ENCODE peak calls at places on chromosome 15, in five cellular contexts. E is vagina, G is AG04450, R is lung, C is osteoblast. O is an unnamed sample.

GRCh38 chr15:37695719-37696118 is 238.7 kb upstream of the TMCO5A start:
- DNase-seq in C (no peak), R (no peak), E (no peak), G (no peak), O (no peak)

GRCh38 chr15:74543583-74543982 is 2.6 kb downstream of the ARID3B start:
- DNase-seq in R (no peak), E (no peak), G (no peak), C (no peak), O (no peak)

GRCh38 chr15:38691951-38692788 is 127.6 kb upstream of the RASGRP1 start:
- DNase-seq in G (no peak), E (no peak), R (no peak), C (no peak), O (no peak)

GRCh38 chr15:34336333-34336732 is 1.2 kb downstream of the SLC12A6 start:
- DNase-seq in E (no peak), G (no peak), R (no peak), C (peak), O (no peak)

GRCh38 chr15:92580021-92580420 is 75.6 kb downstream of the FAM174B start:
- DNase-seq in E (peak), R (no peak), G (no peak), C (no peak), O (no peak)

GRCh38 chr15:99732268-99732641 is 982 bp downstream of the LYSMD4 start:
- DNase-seq in C (peak), E (no peak), R (no peak), G (no peak), O (no peak)

GRCh38 chr15:70650567-70650966 is 112.8 kb downstream of the UACA start:
- DNase-seq in R (no peak), G (no peak), E (no peak), C (no peak), O (no peak)

GRCh38 chr15:89171136-89172072 is 50.0 kb downstream of the RLBP1 start:
- DNase-seq in C (peak), G (no peak), R (peak), E (no peak), O (peak)

GRCh38 chr15:31083394-31083790 is 18.1 kb downstream of the TRPM1 start:
- DNase-seq in E (no peak), R (no peak), G (no peak), C (no peak), O (peak)

GRCh38 chr15:47933865-47934264 is 186.9 kb upstream of the SLC24A5 start:
- DNase-seq in C (no peak), R (no peak), E (no peak), G (no peak), O (no peak)

GRCh38 chr15:61186905-61187865 is 41.9 kb downstream of the RORA start:
- DNase-seq in E (no peak), G (no peak), C (no peak), R (peak), O (no peak)

GRCh38 chr15:78088773-78089080 is 3.6 kb upstream of the SH2D7 start:
- DNase-seq in E (no peak), G (no peak), R (no peak), C (no peak), O (peak)

GRCh38 chr15:79071901-79072300 is 18.7 kb downstream of the RASGRF1 start:
- DNase-seq in G (no peak), R (no peak), C (no peak), E (no peak), O (no peak)

GRCh38 chr15:71112429-71112828 is 2.8 kb upstream of the THSD4 start:
- DNase-seq in E (no peak), R (no peak), C (no peak), G (no peak), O (no peak)

GRCh38 chr15:63392355-63393009 is 10.8 kb upstream of the CA12 start:
- DNase-seq in R (no peak), G (no peak), C (peak), E (no peak), O (peak)

GRCh38 chr15:74954515-74954914 is 2.1 kb downstream of the RPP25 start:
- DNase-seq in R (no peak), E (no peak), C (peak), G (peak), O (no peak)

GRCh38 chr15:74209997-74210573 is 7.5 kb upstream of the STRA6 start:
- DNase-seq in E (no peak), R (no peak), C (peak), G (no peak), O (no peak)

GRCh38 chr15:62212746-62213145 is 47.7 kb upstream of the C2CD4B start:
- DNase-seq in G (no peak), C (no peak), E (no peak), R (no peak), O (no peak)

GRCh38 chr15:71685420-71685993 is 124.8 kb upstream of the NR2E3 start:
- DNase-seq in R (no peak), G (no peak), E (no peak), C (no peak), O (no peak)

GRCh38 chr15:40112789-40113188 is 4.1 kb upstream of the BMF start:
- DNase-seq in G (no peak), C (peak), E (no peak), R (no peak), O (no peak)

GRCh38 chr15:69304176-69304533 is 5.4 kb downstream of the PAQR5 start:
- DNase-seq in G (peak), C (peak), R (no peak), E (no peak), O (no peak)

GRCh38 chr15:57922780-57923179 is 142.7 kb downstream of the ALDH1A2 start:
- DNase-seq in C (no peak), E (no peak), R (peak), G (no peak), O (peak)

GRCh38 chr15:95869920-95870319 is 460.6 kb upstream of the NR2F2 start:
- DNase-seq in G (no peak), C (no peak), R (no peak), E (no peak), O (no peak)

GRCh38 chr15:44788748-44789147 is 52.4 kb downstream of the TRIM69 start:
- DNase-seq in E (no peak), R (no peak), C (no peak), G (no peak), O (no peak)

GRCh38 chr15:59746777-59747176 is 57.7 kb upstream of the BNIP2 start:
- DNase-seq in C (no peak), G (no peak), E (no peak), R (no peak), O (no peak)

GRCh38 chr15:65092911-65093792 is 16.6 kb downstream of the KBTBD13 start:
- DNase-seq in C (peak), E (no peak), R (no peak), G (no peak), O (no peak)

GRCh38 chr15:41429003-41429890 is 12.4 kb downstream of the RTF1 start:
- DNase-seq in E (no peak), C (no peak), R (no peak), G (no peak), O (peak)

GRCh38 chr15:20340331-20340811 is 201.2 kb downstream of the GOLGA6L6 start:
- DNase-seq in G (no peak), C (peak), R (peak), E (peak), O (no peak)

GRCh38 chr15:83558146-83558545 is 95.8 kb upstream of the ADAMTSL3 start:
- DNase-seq in G (no peak), R (no peak), C (peak), E (no peak), O (no peak)
- H3K27ac ChIP-seq in G (no peak), R (no peak), C (no peak), E (no peak), O (no peak)

GRCh38 chr15:51390932-51391432 is 49.5 kb downstream of the GLDN start:
- DNase-seq in G (no peak), C (no peak), E (no peak), R (no peak), O (no peak)
- TF ChIP-seq CTCF in G (no peak), C (no peak), E (no peak), R (no peak), O (no peak)

DNA sequence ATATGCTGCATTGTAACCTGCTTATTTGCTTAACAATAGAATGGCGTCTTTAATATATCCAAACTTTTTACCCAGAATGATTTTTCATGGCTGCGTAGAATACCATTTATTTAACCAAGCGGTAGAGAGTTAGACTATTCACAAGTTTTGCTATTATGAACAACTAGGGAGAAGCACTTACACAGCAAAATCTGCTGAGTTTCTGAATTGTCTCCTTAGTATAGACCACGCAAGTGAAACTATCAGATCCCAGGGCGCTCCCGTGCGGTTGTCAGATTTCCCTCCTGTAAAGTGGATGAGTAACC is 12.6 kb upstream of the ADPGK start:
- DNase-seq in G (no peak), E (no peak), C (no peak), R (no peak), O (no peak)
- H3K4me3 ChIP-seq in G (no peak), E (peak), C (peak), R (no peak), O (peak)

GRCh38 chr15:26866298-26867198 is at the start of gene GABRA5:
- DNase-seq in E (no peak), R (no peak), G (no peak), C (peak), O (no peak)

GRCh38 chr15:26869628-26870027 is 2.8 kb downstream of the GABRA5 start:
- DNase-seq in C (no peak), G (no peak), R (no peak), E (no peak), O (no peak)

GRCh38 chr15:26867199-26868007 is 541 bp downstream of the GABRA5 start:
- DNase-seq in E (no peak), R (no peak), G (no peak), C (peak), O (no peak)

GRCh38 chr15:26870346-26870745 is 3.5 kb downstream of the GABRA5 start:
- DNase-seq in E (no peak), C (no peak), R (no peak), G (no peak), O (no peak)

GRCh38 chr15:26868029-26868685 is 1.3 kb downstream of the GABRA5 start:
- DNase-seq in G (no peak), E (no peak), R (no peak), C (no peak), O (no peak)
- H3K27ac ChIP-seq in G (no peak), E (no peak), R (no peak), C (no peak), O (no peak)